ENCODE peak calls at places on chromosomes 12 and 14, in five cellular contexts. L is RCC 7860; C is activated CD8-positive, alpha-beta memory T cell treated with anti-CD3 and anti-CD28 coated beads, Interleukin-2, amount 50 U/mL, for 48 hours; Z is naive thymus-derived CD4-positive, alpha-beta T cell; H is Right ventricle myocardium superior. O is an unnamed sample.

GRCh38 chr12:7868391-7868790 is 4.3 kb downstream of the SLC2A14 start:
- DNase-seq in H (no peak), L (no peak), Z (no peak), C (no peak), O (no peak)

GRCh38 chr12:96902076-96902475 is 5.0 kb upstream of the NEDD1 start:
- DNase-seq in H (no peak), L (no peak), Z (no peak), C (no peak), O (no peak)

GRCh38 chr12:31021181-31021580 is 52.5 kb upstream of the DDX11 start:
- DNase-seq in C (no peak), Z (no peak), H (no peak), L (no peak), O (no peak)

GRCh38 chr14:88346048-88346639 is 23.1 kb upstream of the KCNK10 start:
- DNase-seq in L (no peak), Z (no peak), C (no peak), H (no peak), O (no peak)

GRCh38 chr14:100862793-100863192 is 36.9 kb downstream of the MEG3 start:
- DNase-seq in H (no peak), Z (no peak), C (no peak), L (no peak), O (no peak)

GRCh38 chr12:132285991-132286681 is 43.3 kb downstream of the GALNT9 start:
- DNase-seq in H (peak), Z (no peak), L (peak), C (no peak), O (no peak)

GRCh38 chr12:51846911-51847829 is 1.3 kb downstream of the FIGNL2 start:
- DNase-seq in C (peak), L (no peak), Z (no peak), H (peak), O (peak)

GRCh38 chr12:67919406-67919805 is 69.8 kb upstream of the IFNG-AS1 start:
- DNase-seq in Z (no peak), L (no peak), H (no peak), C (no peak), O (no peak)

GRCh38 chr12:67211029-67211428 is 58.1 kb upstream of the CAND1 start:
- DNase-seq in Z (no peak), C (no peak), H (no peak), L (no peak), O (no peak)

GRCh38 chr14:93337884-93338283 is 5.0 kb upstream of the BTBD7 start:
- DNase-seq in H (no peak), C (no peak), L (no peak), Z (no peak), O (no peak)

GRCh38 chr12:77062846-77063461 is 2.4 kb downstream of the E2F7 start:
- DNase-seq in L (peak), C (no peak), Z (no peak), H (no peak), O (peak)

GRCh38 chr12:32671930-32672785 is 6.9 kb upstream of the DNM1L start:
- DNase-seq in Z (no peak), C (no peak), H (no peak), L (peak), O (no peak)

GRCh38 chr14:22594156-22594716 is 3.9 kb upstream of the ABHD4 start:
- DNase-seq in H (no peak), L (no peak), C (no peak), Z (no peak), O (no peak)

GRCh38 chr14:86481105-86481504 is 951.2 kb downstream of the FLRT2 start:
- DNase-seq in Z (no peak), H (no peak), C (no peak), L (peak), O (no peak)

GRCh38 chr12:49264466-49264872 is 413 bp upstream of the TUBA1C start:
- DNase-seq in H (no peak), C (peak), Z (peak), L (no peak), O (peak)

GRCh38 chr12:111304642-111305071 is 64.2 kb downstream of the PHETA1 start:
- DNase-seq in Z (no peak), L (no peak), H (no peak), C (peak), O (no peak)

GRCh38 chr14:65255583-65256443 is 153.5 kb upstream of the MAX start:
- DNase-seq in H (no peak), L (no peak), Z (no peak), C (no peak), O (no peak)

GRCh38 chr14:53109028-53109687 is 44.0 kb downstream of the DDHD1 start:
- DNase-seq in C (no peak), L (no peak), Z (peak), H (no peak), O (peak)